ENCODE peak calls at places on chromosome 22, in ten cellular contexts. One of them, this sample, is unnamed.

GRCh38 chr22:21837184-21837979 is 30.1 kb downstream of the MAPK1 start:
- DNase-seq in stomach: no peak
- DNase-seq in adipocyte: peak
- DNase-seq in esophagus squamous epithelium: no peak
- DNase-seq in mucosa of descending colon: no peak
- DNase-seq in AG09309: peak
- DNase-seq in cardiac muscle cell: peak
- DNase-seq in NB4: no peak
- DNase-seq in fibroblast of lung: peak
- DNase-seq in neuronal stem cell: peak
- DNase-seq in this sample: peak

GRCh38 chr22:17369553-17370035 is 334 bp downstream of the CECR2 start:
- DNase-seq in stomach: no peak
- DNase-seq in adipocyte: peak
- DNase-seq in esophagus squamous epithelium: no peak
- DNase-seq in mucosa of descending colon: no peak
- DNase-seq in AG09309: no peak
- DNase-seq in cardiac muscle cell: peak
- DNase-seq in NB4: peak
- DNase-seq in fibroblast of lung: peak
- DNase-seq in neuronal stem cell: peak
- DNase-seq in this sample: no peak

GRCh38 chr22:20651286-20651685 is 122.6 kb upstream of the SERPIND1 start:
- DNase-seq in stomach: no peak
- DNase-seq in adipocyte: no peak
- DNase-seq in esophagus squamous epithelium: no peak
- DNase-seq in mucosa of descending colon: no peak
- DNase-seq in AG09309: no peak
- DNase-seq in cardiac muscle cell: no peak
- DNase-seq in NB4: no peak
- DNase-seq in fibroblast of lung: no peak
- DNase-seq in neuronal stem cell: no peak
- DNase-seq in this sample: no peak

GRCh38 chr22:19064354-19065054 is 57.7 kb downstream of the DGCR2 start:
- DNase-seq in stomach: no peak
- DNase-seq in adipocyte: no peak
- DNase-seq in esophagus squamous epithelium: no peak
- DNase-seq in mucosa of descending colon: no peak
- DNase-seq in AG09309: no peak
- DNase-seq in cardiac muscle cell: no peak
- DNase-seq in NB4: no peak
- DNase-seq in fibroblast of lung: no peak
- DNase-seq in neuronal stem cell: no peak
- DNase-seq in this sample: no peak

GRCh38 chr22:18905540-18906409 is at the start of gene DGCR6:
- DNase-seq in stomach: no peak
- DNase-seq in adipocyte: no peak
- DNase-seq in esophagus squamous epithelium: no peak
- DNase-seq in mucosa of descending colon: no peak
- DNase-seq in AG09309: no peak
- DNase-seq in cardiac muscle cell: no peak
- DNase-seq in NB4: no peak
- DNase-seq in fibroblast of lung: no peak
- DNase-seq in neuronal stem cell: no peak
- DNase-seq in this sample: no peak

GRCh38 chr22:39613549-39613921 is 43.0 kb downstream of the CACNA1I start:
- DNase-seq in stomach: no peak
- DNase-seq in adipocyte: no peak
- DNase-seq in esophagus squamous epithelium: no peak
- DNase-seq in mucosa of descending colon: no peak
- DNase-seq in AG09309: no peak
- DNase-seq in cardiac muscle cell: no peak
- DNase-seq in NB4: no peak
- DNase-seq in fibroblast of lung: no peak
- DNase-seq in neuronal stem cell: no peak
- DNase-seq in this sample: no peak

GRCh38 chr22:39351689-39352214 is 2.0 kb downstream of the SYNGR1 start:
- DNase-seq in stomach: no peak
- DNase-seq in adipocyte: peak
- DNase-seq in esophagus squamous epithelium: no peak
- DNase-seq in mucosa of descending colon: no peak
- DNase-seq in AG09309: no peak
- DNase-seq in cardiac muscle cell: no peak
- DNase-seq in NB4: peak
- DNase-seq in fibroblast of lung: no peak
- DNase-seq in neuronal stem cell: no peak
- DNase-seq in this sample: no peak

GRCh38 chr22:39239561-39240423 is 5.0 kb downstream of the PDGFB start:
- DNase-seq in stomach: peak
- DNase-seq in adipocyte: no peak
- DNase-seq in esophagus squamous epithelium: no peak
- DNase-seq in mucosa of descending colon: peak
- DNase-seq in AG09309: no peak
- DNase-seq in cardiac muscle cell: no peak
- DNase-seq in NB4: no peak
- DNase-seq in fibroblast of lung: no peak
- DNase-seq in neuronal stem cell: no peak
- DNase-seq in this sample: no peak

GRCh38 chr22:16609548-16610261 is 17.1 kb upstream of the CCT8L2 start:
- DNase-seq in stomach: no peak
- DNase-seq in adipocyte: no peak
- DNase-seq in esophagus squamous epithelium: no peak
- DNase-seq in mucosa of descending colon: no peak
- DNase-seq in AG09309: no peak
- DNase-seq in cardiac muscle cell: no peak
- DNase-seq in NB4: no peak
- DNase-seq in fibroblast of lung: no peak
- DNase-seq in neuronal stem cell: no peak
- DNase-seq in this sample: no peak

GRCh38 chr22:48968201-48968959 is 859.3 kb downstream of the BRD1 start:
- DNase-seq in stomach: peak
- DNase-seq in adipocyte: no peak
- DNase-seq in esophagus squamous epithelium: no peak
- DNase-seq in mucosa of descending colon: peak
- DNase-seq in AG09309: no peak
- DNase-seq in cardiac muscle cell: no peak
- DNase-seq in NB4: no peak
- DNase-seq in fibroblast of lung: no peak
- DNase-seq in neuronal stem cell: no peak
- DNase-seq in this sample: no peak

GRCh38 chr22:21683401-21683811 is 17.6 kb downstream of the PPIL2 start:
- DNase-seq in stomach: no peak
- DNase-seq in adipocyte: no peak
- DNase-seq in esophagus squamous epithelium: no peak
- DNase-seq in mucosa of descending colon: peak
- DNase-seq in AG09309: no peak
- DNase-seq in cardiac muscle cell: no peak
- DNase-seq in NB4: no peak
- DNase-seq in fibroblast of lung: no peak
- DNase-seq in neuronal stem cell: no peak
- DNase-seq in this sample: no peak

GRCh38 chr22:49668402-49668801 is 159.3 kb downstream of the BRD1 start:
- DNase-seq in stomach: no peak
- DNase-seq in adipocyte: no peak
- DNase-seq in esophagus squamous epithelium: no peak
- DNase-seq in mucosa of descending colon: no peak
- DNase-seq in AG09309: no peak
- DNase-seq in cardiac muscle cell: no peak
- DNase-seq in NB4: no peak
- DNase-seq in fibroblast of lung: no peak
- DNase-seq in neuronal stem cell: no peak
- DNase-seq in this sample: no peak

GRCh38 chr22:19853879-19854777 is 546 bp downstream of the GNB1L start:
- DNase-seq in stomach: peak
- DNase-seq in adipocyte: no peak
- DNase-seq in esophagus squamous epithelium: no peak
- DNase-seq in mucosa of descending colon: peak
- DNase-seq in AG09309: no peak
- DNase-seq in cardiac muscle cell: no peak
- DNase-seq in NB4: no peak
- DNase-seq in fibroblast of lung: peak
- DNase-seq in neuronal stem cell: no peak
- DNase-seq in this sample: no peak

GRCh38 chr22:21909871-21910270 is 42.4 kb upstream of the MAPK1 start:
- DNase-seq in stomach: no peak
- DNase-seq in adipocyte: no peak
- DNase-seq in esophagus squamous epithelium: no peak
- DNase-seq in mucosa of descending colon: no peak
- DNase-seq in AG09309: no peak
- DNase-seq in cardiac muscle cell: no peak
- DNase-seq in NB4: no peak
- DNase-seq in fibroblast of lung: no peak
- DNase-seq in neuronal stem cell: no peak
- DNase-seq in this sample: no peak

GRCh38 chr22:26751217-26751616 is 93.8 kb downstream of the MIAT start:
- DNase-seq in stomach: no peak
- DNase-seq in adipocyte: no peak
- DNase-seq in esophagus squamous epithelium: no peak
- DNase-seq in mucosa of descending colon: no peak
- DNase-seq in AG09309: no peak
- DNase-seq in cardiac muscle cell: peak
- DNase-seq in NB4: peak
- DNase-seq in fibroblast of lung: no peak
- DNase-seq in neuronal stem cell: peak
- DNase-seq in this sample: no peak

GRCh38 chr22:24685804-24686203 is 82.8 kb downstream of the GGT1 start:
- DNase-seq in stomach: no peak
- DNase-seq in adipocyte: no peak
- DNase-seq in esophagus squamous epithelium: no peak
- DNase-seq in mucosa of descending colon: no peak
- DNase-seq in AG09309: no peak
- DNase-seq in cardiac muscle cell: peak
- DNase-seq in NB4: no peak
- DNase-seq in fibroblast of lung: peak
- DNase-seq in neuronal stem cell: peak
- DNase-seq in this sample: no peak

GRCh38 chr22:24683671-24684070 is 80.7 kb downstream of the GGT1 start:
- DNase-seq in stomach: no peak
- DNase-seq in adipocyte: peak
- DNase-seq in esophagus squamous epithelium: no peak
- DNase-seq in mucosa of descending colon: no peak
- DNase-seq in AG09309: peak
- DNase-seq in cardiac muscle cell: peak
- DNase-seq in NB4: no peak
- DNase-seq in fibroblast of lung: peak
- DNase-seq in neuronal stem cell: no peak
- DNase-seq in this sample: peak

GRCh38 chr22:24681236-24681635 is 78.2 kb downstream of the GGT1 start:
- DNase-seq in stomach: no peak
- DNase-seq in adipocyte: peak
- DNase-seq in esophagus squamous epithelium: no peak
- DNase-seq in mucosa of descending colon: no peak
- DNase-seq in AG09309: no peak
- DNase-seq in cardiac muscle cell: peak
- DNase-seq in NB4: no peak
- DNase-seq in fibroblast of lung: peak
- DNase-seq in neuronal stem cell: no peak
- DNase-seq in this sample: no peak

GRCh38 chr22:24688294-24688693 is 85.3 kb downstream of the GGT1 start:
- DNase-seq in stomach: no peak
- DNase-seq in adipocyte: no peak
- DNase-seq in esophagus squamous epithelium: no peak
- DNase-seq in mucosa of descending colon: no peak
- DNase-seq in AG09309: no peak
- DNase-seq in cardiac muscle cell: no peak
- DNase-seq in NB4: no peak
- DNase-seq in fibroblast of lung: no peak
- DNase-seq in neuronal stem cell: no peak
- DNase-seq in this sample: no peak

DNA sequence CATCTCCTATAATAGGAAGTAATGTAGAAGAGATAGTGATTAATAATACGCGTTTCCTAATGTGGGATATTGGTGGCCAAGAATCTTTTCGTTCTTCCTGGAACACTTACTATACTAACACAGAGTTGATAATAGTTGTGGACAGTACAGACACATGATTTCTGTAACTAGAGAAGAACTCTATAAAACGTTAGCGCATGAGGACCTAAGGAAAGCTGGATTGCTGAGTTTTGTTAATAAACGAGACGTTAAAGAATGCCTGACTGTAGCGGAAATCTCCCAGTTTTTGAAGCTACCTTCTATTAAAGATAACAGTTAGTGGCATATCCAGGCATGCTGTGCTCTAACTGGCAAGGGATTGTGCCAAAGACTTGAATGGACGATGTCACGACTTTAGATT is 83.3 kb downstream of the GGT1 start:
- DNase-seq in stomach: no peak
- DNase-seq in adipocyte: no peak
- DNase-seq in esophagus squamous epithelium: no peak
- DNase-seq in mucosa of descending colon: no peak
- DNase-seq in AG09309: no peak
- DNase-seq in cardiac muscle cell: peak
- DNase-seq in NB4: no peak
- DNase-seq in fibroblast of lung: no peak
- DNase-seq in neuronal stem cell: no peak
- DNase-seq in this sample: no peak
- H3K4me3 ChIP-seq in stomach: peak
- H3K4me3 ChIP-seq in adipocyte: peak
- H3K4me3 ChIP-seq in esophagus squamous epithelium: no peak
- H3K4me3 ChIP-seq in mucosa of descending colon: no peak
- H3K4me3 ChIP-seq in AG09309: no peak
- H3K4me3 ChIP-seq in cardiac muscle cell: no peak
- H3K4me3 ChIP-seq in NB4: no peak
- H3K4me3 ChIP-seq in fibroblast of lung: no peak
- H3K4me3 ChIP-seq in neuronal stem cell: no peak
- H3K4me3 ChIP-seq in this sample: no peak

GRCh38 chr22:42073568-42074152 is 388 bp upstream of the PHETA2 start:
- DNase-seq in stomach: no peak
- DNase-seq in adipocyte: no peak
- DNase-seq in esophagus squamous epithelium: no peak
- DNase-seq in mucosa of descending colon: no peak
- DNase-seq in AG09309: no peak
- DNase-seq in cardiac muscle cell: no peak
- DNase-seq in NB4: no peak
- DNase-seq in fibroblast of lung: no peak
- DNase-seq in neuronal stem cell: no peak
- DNase-seq in this sample: no peak
- H3K4me3 ChIP-seq in stomach: peak
- H3K4me3 ChIP-seq in adipocyte: peak
- H3K4me3 ChIP-seq in esophagus squamous epithelium: peak
- H3K4me3 ChIP-seq in mucosa of descending colon: peak
- H3K4me3 ChIP-seq in AG09309: peak
- H3K4me3 ChIP-seq in cardiac muscle cell: no peak
- H3K4me3 ChIP-seq in NB4: no peak
- H3K4me3 ChIP-seq in fibroblast of lung: peak
- H3K4me3 ChIP-seq in neuronal stem cell: no peak
- H3K4me3 ChIP-seq in this sample: peak

GRCh38 chr22:44202261-44202789 is 21.6 kb downstream of the PARVG start:
- DNase-seq in stomach: no peak
- DNase-seq in adipocyte: peak
- DNase-seq in esophagus squamous epithelium: no peak
- DNase-seq in mucosa of descending colon: no peak
- DNase-seq in AG09309: peak
- DNase-seq in cardiac muscle cell: peak
- DNase-seq in NB4: no peak
- DNase-seq in fibroblast of lung: peak
- DNase-seq in neuronal stem cell: no peak
- DNase-seq in this sample: peak
- H3K4me3 ChIP-seq in stomach: no peak
- H3K4me3 ChIP-seq in adipocyte: no peak
- H3K4me3 ChIP-seq in esophagus squamous epithelium: no peak
- H3K4me3 ChIP-seq in mucosa of descending colon: no peak
- H3K4me3 ChIP-seq in AG09309: no peak
- H3K4me3 ChIP-seq in cardiac muscle cell: no peak
- H3K4me3 ChIP-seq in NB4: no peak
- H3K4me3 ChIP-seq in fibroblast of lung: no peak
- H3K4me3 ChIP-seq in neuronal stem cell: peak
- H3K4me3 ChIP-seq in this sample: no peak

GRCh38 chr22:23142546-23143105 is 836 bp upstream of the RSPH14 start:
- DNase-seq in stomach: no peak
- DNase-seq in adipocyte: no peak
- DNase-seq in esophagus squamous epithelium: no peak
- DNase-seq in mucosa of descending colon: no peak
- DNase-seq in AG09309: no peak
- DNase-seq in cardiac muscle cell: no peak
- DNase-seq in NB4: no peak
- DNase-seq in fibroblast of lung: no peak
- DNase-seq in neuronal stem cell: no peak
- DNase-seq in this sample: no peak
- H3K4me3 ChIP-seq in stomach: no peak
- H3K4me3 ChIP-seq in adipocyte: no peak
- H3K4me3 ChIP-seq in esophagus squamous epithelium: peak
- H3K4me3 ChIP-seq in mucosa of descending colon: no peak
- H3K4me3 ChIP-seq in AG09309: no peak
- H3K4me3 ChIP-seq in cardiac muscle cell: no peak
- H3K4me3 ChIP-seq in NB4: no peak
- H3K4me3 ChIP-seq in fibroblast of lung: no peak
- H3K4me3 ChIP-seq in neuronal stem cell: no peak
- H3K4me3 ChIP-seq in this sample: no peak

This sample was measured in AG10803.